ENCODE peak calls at places on chromosomes 3 and 15, in six cellular contexts. E is cardiac fibroblast, J is left ventricle myocardium inferior, P is astrocyte of the cerebellum, F is cardiac muscle cell, C is AG04449. Q is an unnamed sample.

GRCh38 chr3:134496481-134497071 is 10.7 kb downstream of the CEP63 start:
- DNase-seq in E (no peak), C (no peak), P (no peak), F (peak), J (no peak), Q (no peak)

GRCh38 chr3:72658466-72659100 is 189.7 kb downstream of the SHQ1 start:
- DNase-seq in F (no peak), P (no peak), C (no peak), E (no peak), J (no peak), Q (no peak)

GRCh38 chr3:117019082-117019713 is 309.6 kb downstream of the TUSC7 start:
- DNase-seq in F (peak), P (peak), C (peak), J (peak), E (peak), Q (peak)

GRCh38 chr3:186847437-186847836 is 4.9 kb downstream of the ADIPOQ start:
- DNase-seq in E (no peak), C (no peak), F (no peak), P (no peak), J (no peak), Q (no peak)

GRCh38 chr3:72165808-72166207 is 380.9 kb upstream of the PROK2 start:
- DNase-seq in P (no peak), E (no peak), C (no peak), F (no peak), J (no peak), Q (no peak)

GRCh38 chr3:15360786-15361493 is 28.6 kb upstream of the SH3BP5 start:
- DNase-seq in F (no peak), C (peak), E (peak), P (peak), J (no peak), Q (no peak)

GRCh38 chr3:169668957-169669681 is 5.6 kb upstream of the MECOM start:
- DNase-seq in E (peak), F (peak), J (peak), P (no peak), C (no peak), Q (no peak)

GRCh38 chr15:74651251-74651741 is 35.7 kb downstream of the CLK3 start:
- DNase-seq in C (no peak), F (no peak), E (peak), P (peak), J (no peak), Q (no peak)

GRCh38 chr15:44325568-44325967 is 37.0 kb downstream of the GOLM2 start:
- DNase-seq in F (no peak), J (no peak), P (no peak), E (no peak), C (no peak), Q (no peak)

DNA sequence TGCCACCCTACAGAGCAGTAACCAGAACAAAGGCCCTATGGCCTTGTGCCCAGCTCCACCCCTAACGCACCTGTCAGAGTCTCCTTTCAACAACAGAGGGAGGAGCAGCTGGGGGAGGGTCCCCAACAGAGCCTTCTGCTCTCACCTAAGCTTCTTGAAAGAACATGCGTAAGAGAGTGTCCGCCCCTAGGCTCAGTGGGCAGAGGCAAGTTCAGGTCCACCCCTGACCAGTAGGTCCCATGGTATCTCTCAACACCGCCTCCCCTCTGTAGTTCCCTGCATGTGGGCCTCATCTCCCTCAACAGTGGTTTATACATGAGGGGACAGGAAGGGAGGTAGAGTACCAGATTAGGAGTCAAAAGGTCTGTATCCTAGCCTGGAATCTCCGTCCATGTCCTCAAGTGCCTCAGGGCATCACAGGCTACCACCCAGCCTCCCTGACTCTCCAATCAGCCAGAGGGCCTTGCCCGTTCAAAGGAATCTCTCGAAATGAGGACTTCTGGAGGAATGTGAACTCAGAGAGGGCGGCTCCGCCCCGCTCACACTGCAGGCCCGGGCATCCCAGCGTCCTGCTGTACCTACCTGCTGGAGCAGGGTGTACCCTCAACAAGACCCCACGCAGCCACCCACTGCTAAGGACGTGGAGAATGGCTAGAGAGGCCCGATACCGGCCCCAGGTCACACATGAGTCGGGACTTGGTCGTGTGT is 680 bp downstream of the POC1A start:
- DNase-seq in E (peak), P (no peak), C (no peak), J (no peak), F (peak), Q (no peak)
- TF ChIP-seq CTCF in E (no peak), P (no peak), C (no peak), J (no peak), F (no peak), Q (no peak)

GRCh38 chr3:32422943-32423342 is 31.3 kb downstream of the CMTM7 start:
- DNase-seq in F (no peak), P (no peak), C (no peak), J (no peak), E (no peak), Q (no peak)

GRCh38 chr3:32424581-32425250 is 33.1 kb downstream of the CMTM7 start:
- DNase-seq in J (no peak), F (no peak), P (no peak), E (no peak), C (no peak), Q (no peak)

GRCh38 chr3:32421991-32422859 is 30.6 kb downstream of the CMTM7 start:
- DNase-seq in E (peak), J (peak), C (peak), P (peak), F (no peak), Q (peak)

GRCh38 chr3:32423956-32424558 is 32.4 kb downstream of the CMTM7 start:
- DNase-seq in E (no peak), P (no peak), J (no peak), C (no peak), F (no peak), Q (no peak)

DNA sequence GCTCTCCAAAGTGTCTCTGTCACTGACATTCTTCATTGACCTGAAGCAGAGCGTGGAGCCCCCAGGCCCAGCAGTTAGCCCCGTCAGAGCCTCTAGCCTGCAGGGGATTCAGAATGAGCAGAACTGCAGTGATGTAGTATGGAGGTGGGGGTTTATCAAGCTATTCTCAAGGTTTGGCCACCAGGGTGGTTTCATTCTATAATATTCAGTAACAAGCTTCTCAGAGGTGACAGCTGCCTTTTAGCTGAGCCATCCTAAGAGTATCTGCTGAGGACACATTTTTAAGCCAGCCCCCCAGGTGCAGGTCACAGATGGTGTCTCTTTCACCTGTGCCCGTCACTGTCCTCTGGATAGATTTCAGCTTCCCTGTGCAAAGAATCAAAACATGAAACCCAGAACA is 31.9 kb downstream of the CMTM7 start:
- DNase-seq in C (no peak), P (no peak), J (no peak), E (no peak), F (no peak), Q (no peak)
- H3K4me3 ChIP-seq in C (no peak), P (no peak), J (no peak), E (no peak), F (no peak), Q (no peak)

GRCh38 chr3:61117045-61117898 is 134.0 kb downstream of the FHIT start:
- DNase-seq in P (no peak), C (no peak), E (no peak), F (no peak), J (no peak), Q (no peak)
- TF ChIP-seq CTCF in P (no peak), C (no peak), E (no peak), F (no peak), J (no peak), Q (no peak)

GRCh38 chr15:70533931-70534742 is 229.2 kb downstream of the UACA start:
- DNase-seq in E (no peak), F (no peak), C (no peak), P (no peak), J (no peak), Q (peak)
- H3K4me3 ChIP-seq in E (no peak), F (no peak), C (no peak), P (no peak), J (no peak), Q (no peak)

GRCh38 chr15:69954726-69955125 is 143.0 kb downstream of the TLE3 start:
- DNase-seq in P (no peak), J (no peak), E (no peak), C (no peak), F (no peak), Q (no peak)
- TF ChIP-seq CTCF in P (no peak), J (no peak), E (no peak), C (no peak), F (no peak), Q (no peak)

GRCh38 chr15:92807971-92808571 is 92.1 kb upstream of the CHD2 start:
- DNase-seq in C (no peak), P (no peak), E (peak), F (no peak), J (no peak), Q (no peak)
- H3K4me3 ChIP-seq in C (no peak), P (no peak), E (no peak), F (no peak), J (peak), Q (peak)

DNA sequence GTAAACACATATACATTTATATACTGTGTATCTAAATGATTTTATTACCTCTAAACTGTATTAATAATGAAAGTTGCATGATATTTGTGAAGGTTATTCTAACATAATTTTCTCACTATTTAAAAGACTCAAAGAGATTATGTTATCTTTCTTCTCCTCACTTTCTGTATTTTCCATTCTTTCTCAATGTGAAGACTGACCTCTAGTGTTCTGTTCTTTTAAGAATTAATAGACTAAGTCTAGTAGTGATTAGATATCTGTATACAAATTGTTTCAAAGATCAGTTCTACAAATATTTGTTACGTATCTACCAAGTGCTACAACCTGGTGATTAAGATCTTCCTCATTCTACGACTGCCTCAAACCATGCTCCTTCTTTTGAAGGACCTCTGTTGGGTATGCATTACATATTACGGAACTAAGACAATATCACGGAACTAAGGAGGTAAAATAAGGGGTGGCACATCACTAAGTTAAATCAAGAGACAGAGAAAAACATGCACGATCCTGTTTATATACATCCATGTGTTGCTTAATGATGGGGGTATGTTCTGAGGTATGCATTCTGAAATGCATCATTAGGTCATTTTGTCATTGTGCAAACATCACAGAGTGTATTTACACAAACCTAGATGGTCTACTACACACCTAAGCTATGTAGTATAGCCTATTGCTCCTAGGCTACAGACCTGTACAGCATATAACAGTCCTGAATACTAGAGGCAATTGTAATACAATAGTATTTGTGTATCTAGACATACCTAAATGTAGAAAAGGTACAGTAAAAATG is 161.5 kb upstream of the KBTBD8 start:
- DNase-seq in C (no peak), J (no peak), F (no peak), P (no peak), E (peak), Q (no peak)
- TF ChIP-seq CTCF in C (no peak), J (no peak), F (no peak), P (peak), E (no peak), Q (no peak)

GRCh38 chr15:59999558-60000112 is 4.5 kb upstream of the FOXB1 start:
- DNase-seq in J (no peak), E (no peak), F (no peak), P (no peak), C (no peak), Q (no peak)

GRCh38 chr15:60000824-60001641 is 3.1 kb upstream of the FOXB1 start:
- DNase-seq in F (no peak), E (no peak), C (no peak), P (no peak), J (no peak), Q (no peak)

GRCh38 chr15:59999064-59999377 is 5.1 kb upstream of the FOXB1 start:
- DNase-seq in J (no peak), P (no peak), E (no peak), C (no peak), F (no peak), Q (no peak)

GRCh38 chr15:60001642-60002527 is 2.2 kb upstream of the FOXB1 start:
- DNase-seq in F (no peak), J (no peak), P (no peak), E (no peak), C (no peak), Q (no peak)

DNA sequence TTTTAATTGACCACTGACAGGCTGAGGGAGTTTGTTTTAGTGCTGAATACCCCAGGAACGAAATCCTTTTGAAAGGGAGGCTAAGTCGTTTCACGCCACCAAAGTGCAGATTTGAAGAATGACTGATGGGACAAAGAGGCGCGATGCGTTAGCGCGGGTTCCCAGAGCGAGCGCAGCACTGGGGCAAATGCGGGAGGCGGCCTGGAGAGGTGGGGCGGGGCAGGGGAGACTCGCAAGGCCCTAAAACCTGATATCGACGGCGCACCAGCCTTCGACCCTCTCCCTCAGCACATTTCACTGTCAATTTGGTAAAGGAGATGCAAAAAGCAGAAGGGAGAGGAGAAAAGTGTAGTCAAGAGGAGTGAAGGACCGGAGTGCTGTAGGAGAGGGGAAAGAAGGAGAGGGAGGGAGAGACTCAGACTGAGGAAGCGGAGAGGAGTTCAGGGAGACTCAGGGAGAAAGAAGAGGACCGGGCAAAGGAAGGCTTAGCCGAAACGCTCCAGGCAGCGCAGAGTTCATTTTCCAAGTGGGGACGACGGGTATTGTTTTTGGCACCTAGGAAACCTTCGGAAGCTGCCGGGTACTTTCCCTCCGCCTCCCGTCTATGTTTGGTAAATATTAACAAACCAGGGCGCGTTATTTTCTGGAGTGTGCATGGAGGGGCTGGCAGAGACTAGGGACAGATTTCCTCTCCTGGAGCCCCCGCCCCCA is 3.8 kb upstream of the FOXB1 start:
- DNase-seq in C (no peak), F (no peak), E (no peak), J (no peak), P (no peak), Q (no peak)
- H3K4me3 ChIP-seq in C (no peak), F (no peak), E (no peak), J (no peak), P (no peak), Q (no peak)

DNA sequence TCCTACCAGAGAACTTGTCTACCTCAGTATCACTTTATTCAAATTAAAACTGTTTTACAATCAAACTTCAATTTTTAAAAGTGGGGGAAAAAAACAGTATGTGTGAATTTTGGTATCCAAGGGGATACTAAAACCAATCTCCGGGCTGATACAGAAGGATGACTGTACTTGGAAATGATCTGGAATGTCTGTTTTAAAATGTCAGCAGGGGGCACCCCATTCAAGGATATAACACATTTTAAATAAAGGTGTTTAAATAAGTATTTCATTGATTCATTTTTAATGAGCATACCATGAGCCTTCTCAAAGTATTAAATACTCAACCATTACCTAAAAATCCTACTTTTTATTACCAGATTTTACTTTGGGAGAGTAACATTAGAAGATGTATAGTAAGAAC is 67.9 kb downstream of the ULK4 start:
- DNase-seq in E (peak), F (peak), P (peak), C (peak), J (no peak), Q (peak)
- TF ChIP-seq CTCF in E (peak), F (peak), P (peak), C (peak), J (peak), Q (peak)